ENCODE peak calls at places on chromosomes 3 and 15, in nine cellular contexts. One of them, this sample, is unnamed.

GRCh38 chr15:33720952-33721351 is 247.3 kb upstream of the CHRM5 start:
- DNase-seq in fibroblast of the aortic adventitia: peak
- DNase-seq in stimulated activated CD4-positive, alpha-beta T cell treated with anti-CD3 and anti-CD28 coated beads, TNF-alpha, amount 100 ng/mL, for 4 hours: no peak
- DNase-seq in RPMI8226: no peak
- DNase-seq in mucosa of gallbladder: no peak
- DNase-seq in tibial nerve: no peak
- DNase-seq in LHCN-M2: peak
- DNase-seq in HT1080: peak
- DNase-seq in tibial artery: no peak
- DNase-seq in this sample: no peak

GRCh38 chr3:127149621-127150310 is 43.2 kb upstream of the PRR23E start:
- DNase-seq in RPMI8226: no peak
- DNase-seq in LHCN-M2: no peak
- DNase-seq in HT1080: no peak
- DNase-seq in mucosa of gallbladder: no peak
- DNase-seq in fibroblast of the aortic adventitia: no peak
- DNase-seq in tibial nerve: no peak
- DNase-seq in stimulated activated CD4-positive, alpha-beta T cell treated with anti-CD3 and anti-CD28 coated beads, TNF-alpha, amount 100 ng/mL, for 4 hours: no peak
- DNase-seq in tibial artery: no peak
- DNase-seq in this sample: no peak

GRCh38 chr15:98724495-98724894 is 76.2 kb downstream of the IGF1R start:
- DNase-seq in stimulated activated CD4-positive, alpha-beta T cell treated with anti-CD3 and anti-CD28 coated beads, TNF-alpha, amount 100 ng/mL, for 4 hours: no peak
- DNase-seq in tibial nerve: no peak
- DNase-seq in fibroblast of the aortic adventitia: no peak
- DNase-seq in LHCN-M2: no peak
- DNase-seq in HT1080: no peak
- DNase-seq in tibial artery: no peak
- DNase-seq in RPMI8226: no peak
- DNase-seq in mucosa of gallbladder: no peak
- DNase-seq in this sample: no peak

GRCh38 chr3:117671707-117672318 is 962.2 kb downstream of the TUSC7 start:
- DNase-seq in RPMI8226: no peak
- DNase-seq in LHCN-M2: no peak
- DNase-seq in tibial artery: no peak
- DNase-seq in mucosa of gallbladder: no peak
- DNase-seq in HT1080: no peak
- DNase-seq in fibroblast of the aortic adventitia: peak
- DNase-seq in tibial nerve: no peak
- DNase-seq in stimulated activated CD4-positive, alpha-beta T cell treated with anti-CD3 and anti-CD28 coated beads, TNF-alpha, amount 100 ng/mL, for 4 hours: no peak
- DNase-seq in this sample: no peak

GRCh38 chr3:31831526-31832034 is 149.5 kb downstream of the OSBPL10 start:
- DNase-seq in RPMI8226: no peak
- DNase-seq in HT1080: no peak
- DNase-seq in stimulated activated CD4-positive, alpha-beta T cell treated with anti-CD3 and anti-CD28 coated beads, TNF-alpha, amount 100 ng/mL, for 4 hours: no peak
- DNase-seq in tibial nerve: no peak
- DNase-seq in mucosa of gallbladder: no peak
- DNase-seq in LHCN-M2: no peak
- DNase-seq in tibial artery: no peak
- DNase-seq in fibroblast of the aortic adventitia: no peak
- DNase-seq in this sample: no peak

GRCh38 chr15:81480645-81481053 is 106.6 kb upstream of the TMC3 start:
- DNase-seq in mucosa of gallbladder: peak
- DNase-seq in LHCN-M2: peak
- DNase-seq in RPMI8226: peak
- DNase-seq in tibial nerve: peak
- DNase-seq in fibroblast of the aortic adventitia: peak
- DNase-seq in stimulated activated CD4-positive, alpha-beta T cell treated with anti-CD3 and anti-CD28 coated beads, TNF-alpha, amount 100 ng/mL, for 4 hours: peak
- DNase-seq in HT1080: peak
- DNase-seq in tibial artery: no peak
- DNase-seq in this sample: no peak

GRCh38 chr3:82475306-82475705 is 713.9 kb upstream of the GBE1 start:
- DNase-seq in fibroblast of the aortic adventitia: no peak
- DNase-seq in tibial nerve: no peak
- DNase-seq in stimulated activated CD4-positive, alpha-beta T cell treated with anti-CD3 and anti-CD28 coated beads, TNF-alpha, amount 100 ng/mL, for 4 hours: no peak
- DNase-seq in HT1080: peak
- DNase-seq in LHCN-M2: no peak
- DNase-seq in RPMI8226: no peak
- DNase-seq in tibial artery: no peak
- DNase-seq in mucosa of gallbladder: no peak
- DNase-seq in this sample: no peak

GRCh38 chr15:47351501-47351900 is 365.8 kb upstream of the SEMA6D start:
- DNase-seq in LHCN-M2: no peak
- DNase-seq in HT1080: no peak
- DNase-seq in tibial nerve: no peak
- DNase-seq in fibroblast of the aortic adventitia: no peak
- DNase-seq in stimulated activated CD4-positive, alpha-beta T cell treated with anti-CD3 and anti-CD28 coated beads, TNF-alpha, amount 100 ng/mL, for 4 hours: no peak
- DNase-seq in mucosa of gallbladder: no peak
- DNase-seq in tibial artery: no peak
- DNase-seq in RPMI8226: no peak
- DNase-seq in this sample: no peak

GRCh38 chr3:127157181-127157828 is 35.6 kb upstream of the PRR23E start:
- DNase-seq in tibial nerve: no peak
- DNase-seq in mucosa of gallbladder: no peak
- DNase-seq in stimulated activated CD4-positive, alpha-beta T cell treated with anti-CD3 and anti-CD28 coated beads, TNF-alpha, amount 100 ng/mL, for 4 hours: no peak
- DNase-seq in RPMI8226: no peak
- DNase-seq in LHCN-M2: no peak
- DNase-seq in HT1080: no peak
- DNase-seq in fibroblast of the aortic adventitia: no peak
- DNase-seq in tibial artery: no peak
- DNase-seq in this sample: no peak

GRCh38 chr15:57769266-57769665 is 62.8 kb downstream of the POLR2M start:
- DNase-seq in fibroblast of the aortic adventitia: peak
- DNase-seq in tibial nerve: peak
- DNase-seq in LHCN-M2: peak
- DNase-seq in stimulated activated CD4-positive, alpha-beta T cell treated with anti-CD3 and anti-CD28 coated beads, TNF-alpha, amount 100 ng/mL, for 4 hours: no peak
- DNase-seq in RPMI8226: no peak
- DNase-seq in HT1080: no peak
- DNase-seq in tibial artery: peak
- DNase-seq in mucosa of gallbladder: no peak
- DNase-seq in this sample: peak

GRCh38 chr15:51251591-51251990 is 86.8 kb downstream of the CYP19A1 start:
- DNase-seq in RPMI8226: no peak
- DNase-seq in tibial artery: no peak
- DNase-seq in tibial nerve: no peak
- DNase-seq in LHCN-M2: no peak
- DNase-seq in mucosa of gallbladder: no peak
- DNase-seq in fibroblast of the aortic adventitia: no peak
- DNase-seq in stimulated activated CD4-positive, alpha-beta T cell treated with anti-CD3 and anti-CD28 coated beads, TNF-alpha, amount 100 ng/mL, for 4 hours: no peak
- DNase-seq in HT1080: no peak
- DNase-seq in this sample: no peak

GRCh38 chr15:34853001-34853758 is 57.8 kb upstream of the ACTC1 start:
- DNase-seq in tibial artery: no peak
- DNase-seq in RPMI8226: no peak
- DNase-seq in LHCN-M2: no peak
- DNase-seq in stimulated activated CD4-positive, alpha-beta T cell treated with anti-CD3 and anti-CD28 coated beads, TNF-alpha, amount 100 ng/mL, for 4 hours: no peak
- DNase-seq in HT1080: no peak
- DNase-seq in mucosa of gallbladder: no peak
- DNase-seq in tibial nerve: no peak
- DNase-seq in fibroblast of the aortic adventitia: peak
- DNase-seq in this sample: no peak

GRCh38 chr3:27675287-27675686 is 46.8 kb downstream of the EOMES start:
- DNase-seq in mucosa of gallbladder: no peak
- DNase-seq in LHCN-M2: peak
- DNase-seq in tibial artery: no peak
- DNase-seq in stimulated activated CD4-positive, alpha-beta T cell treated with anti-CD3 and anti-CD28 coated beads, TNF-alpha, amount 100 ng/mL, for 4 hours: no peak
- DNase-seq in RPMI8226: no peak
- DNase-seq in tibial nerve: peak
- DNase-seq in fibroblast of the aortic adventitia: peak
- DNase-seq in HT1080: no peak
- DNase-seq in this sample: no peak

GRCh38 chr15:49015896-49016295 is 30.4 kb downstream of the SECISBP2L start:
- DNase-seq in tibial nerve: no peak
- DNase-seq in LHCN-M2: no peak
- DNase-seq in mucosa of gallbladder: no peak
- DNase-seq in RPMI8226: peak
- DNase-seq in fibroblast of the aortic adventitia: peak
- DNase-seq in tibial artery: no peak
- DNase-seq in stimulated activated CD4-positive, alpha-beta T cell treated with anti-CD3 and anti-CD28 coated beads, TNF-alpha, amount 100 ng/mL, for 4 hours: no peak
- DNase-seq in HT1080: no peak
- DNase-seq in this sample: no peak

GRCh38 chr3:177777699-177778098 is 580.4 kb upstream of the TBL1XR1 start:
- DNase-seq in stimulated activated CD4-positive, alpha-beta T cell treated with anti-CD3 and anti-CD28 coated beads, TNF-alpha, amount 100 ng/mL, for 4 hours: peak
- DNase-seq in LHCN-M2: peak
- DNase-seq in tibial artery: no peak
- DNase-seq in mucosa of gallbladder: peak
- DNase-seq in HT1080: peak
- DNase-seq in RPMI8226: peak
- DNase-seq in fibroblast of the aortic adventitia: peak
- DNase-seq in tibial nerve: no peak
- DNase-seq in this sample: peak

GRCh38 chr3:40718209-40718608 is 193.4 kb downstream of the ZNF621 start:
- DNase-seq in LHCN-M2: peak
- DNase-seq in stimulated activated CD4-positive, alpha-beta T cell treated with anti-CD3 and anti-CD28 coated beads, TNF-alpha, amount 100 ng/mL, for 4 hours: no peak
- DNase-seq in RPMI8226: no peak
- DNase-seq in tibial nerve: no peak
- DNase-seq in HT1080: peak
- DNase-seq in fibroblast of the aortic adventitia: no peak
- DNase-seq in tibial artery: no peak
- DNase-seq in mucosa of gallbladder: no peak
- DNase-seq in this sample: no peak

GRCh38 chr3:147775816-147776530 is 366.8 kb downstream of the ZIC1 start:
- DNase-seq in tibial artery: no peak
- DNase-seq in tibial nerve: no peak
- DNase-seq in HT1080: peak
- DNase-seq in stimulated activated CD4-positive, alpha-beta T cell treated with anti-CD3 and anti-CD28 coated beads, TNF-alpha, amount 100 ng/mL, for 4 hours: no peak
- DNase-seq in mucosa of gallbladder: no peak
- DNase-seq in RPMI8226: no peak
- DNase-seq in fibroblast of the aortic adventitia: peak
- DNase-seq in LHCN-M2: peak
- DNase-seq in this sample: no peak

GRCh38 chr15:101115887-101116680 is 135.8 kb downstream of the CHSY1 start:
- DNase-seq in LHCN-M2: peak
- DNase-seq in tibial nerve: peak
- DNase-seq in HT1080: no peak
- DNase-seq in stimulated activated CD4-positive, alpha-beta T cell treated with anti-CD3 and anti-CD28 coated beads, TNF-alpha, amount 100 ng/mL, for 4 hours: no peak
- DNase-seq in RPMI8226: no peak
- DNase-seq in tibial artery: peak
- DNase-seq in mucosa of gallbladder: peak
- DNase-seq in fibroblast of the aortic adventitia: peak
- DNase-seq in this sample: no peak

GRCh38 chr3:135990903-135991302 is 25.4 kb downstream of the PPP2R3A start:
- DNase-seq in tibial nerve: no peak
- DNase-seq in mucosa of gallbladder: no peak
- DNase-seq in RPMI8226: no peak
- DNase-seq in LHCN-M2: no peak
- DNase-seq in tibial artery: no peak
- DNase-seq in HT1080: no peak
- DNase-seq in fibroblast of the aortic adventitia: no peak
- DNase-seq in stimulated activated CD4-positive, alpha-beta T cell treated with anti-CD3 and anti-CD28 coated beads, TNF-alpha, amount 100 ng/mL, for 4 hours: no peak
- DNase-seq in this sample: no peak

GRCh38 chr15:74172751-74173544 is 562 bp upstream of the ISLR start:
- DNase-seq in fibroblast of the aortic adventitia: peak
- DNase-seq in tibial nerve: peak
- DNase-seq in stimulated activated CD4-positive, alpha-beta T cell treated with anti-CD3 and anti-CD28 coated beads, TNF-alpha, amount 100 ng/mL, for 4 hours: no peak
- DNase-seq in RPMI8226: no peak
- DNase-seq in LHCN-M2: no peak
- DNase-seq in tibial artery: peak
- DNase-seq in mucosa of gallbladder: peak
- DNase-seq in HT1080: no peak
- DNase-seq in this sample: no peak

GRCh38 chr15:57213783-57214366 is 162.4 kb upstream of the CGNL1 start:
- DNase-seq in HT1080: peak
- DNase-seq in tibial nerve: peak
- DNase-seq in LHCN-M2: peak
- DNase-seq in tibial artery: no peak
- DNase-seq in RPMI8226: peak
- DNase-seq in fibroblast of the aortic adventitia: peak
- DNase-seq in stimulated activated CD4-positive, alpha-beta T cell treated with anti-CD3 and anti-CD28 coated beads, TNF-alpha, amount 100 ng/mL, for 4 hours: no peak
- DNase-seq in mucosa of gallbladder: no peak
- DNase-seq in this sample: no peak

GRCh38 chr3:134030382-134030753 is 643 bp upstream of the SLCO2A1 start:
- DNase-seq in mucosa of gallbladder: no peak
- DNase-seq in tibial nerve: no peak
- DNase-seq in HT1080: no peak
- DNase-seq in RPMI8226: no peak
- DNase-seq in LHCN-M2: no peak
- DNase-seq in fibroblast of the aortic adventitia: no peak
- DNase-seq in stimulated activated CD4-positive, alpha-beta T cell treated with anti-CD3 and anti-CD28 coated beads, TNF-alpha, amount 100 ng/mL, for 4 hours: no peak
- DNase-seq in tibial artery: no peak
- DNase-seq in this sample: no peak

GRCh38 chr3:48514431-48515227 is 10.7 kb upstream of the SHISA5 start:
- DNase-seq in LHCN-M2: no peak
- DNase-seq in HT1080: no peak
- DNase-seq in tibial nerve: no peak
- DNase-seq in RPMI8226: peak
- DNase-seq in stimulated activated CD4-positive, alpha-beta T cell treated with anti-CD3 and anti-CD28 coated beads, TNF-alpha, amount 100 ng/mL, for 4 hours: no peak
- DNase-seq in tibial artery: no peak
- DNase-seq in fibroblast of the aortic adventitia: no peak
- DNase-seq in mucosa of gallbladder: no peak
- DNase-seq in this sample: no peak

GRCh38 chr3:159947220-159947619 is 41.4 kb upstream of the IL12A start:
- DNase-seq in fibroblast of the aortic adventitia: peak
- DNase-seq in LHCN-M2: peak
- DNase-seq in tibial artery: no peak
- DNase-seq in RPMI8226: no peak
- DNase-seq in HT1080: peak
- DNase-seq in mucosa of gallbladder: no peak
- DNase-seq in tibial nerve: no peak
- DNase-seq in stimulated activated CD4-positive, alpha-beta T cell treated with anti-CD3 and anti-CD28 coated beads, TNF-alpha, amount 100 ng/mL, for 4 hours: no peak
- DNase-seq in this sample: no peak

This sample was measured in gastrocnemius medialis.